ENCODE peak calls at places on chromosome 3, in ten cellular contexts. One of them, this sample, is unnamed.

GRCh38 chr3:36372534-36372935 is 7.8 kb upstream of the STAC start:
- DNase-seq in omental fat pad: no peak
- DNase-seq in SJSA1: peak; percentile 61
- DNase-seq in NCI-H1092 treated with DMSO at 0.1 percent for 48 hours: no peak
- DNase-seq in breast epithelium: no peak
- DNase-seq in body of pancreas: no peak
- DNase-seq in LHCN-M2: peak; percentile 60
- DNase-seq in AG04450: no peak
- DNase-seq in HFFc6: no peak
- DNase-seq in stimulated activated naive CD8-positive, alpha-beta T cell treated with anti-CD3 and anti-CD28 coated beads, Interleukin-15, Interleukin-2, amounts not matched to agents 100 U/mL and 50 U/mL, for 24 hours: no peak
- DNase-seq in this sample: peak; percentile 91

GRCh38 chr3:107740992-107741896 is 218.5 kb downstream of the BBX start:
- DNase-seq in omental fat pad: no peak
- DNase-seq in SJSA1: peak; percentile 8
- DNase-seq in NCI-H1092 treated with DMSO at 0.1 percent for 48 hours: peak; percentile 49
- DNase-seq in breast epithelium: no peak
- DNase-seq in body of pancreas: no peak
- DNase-seq in LHCN-M2: peak; percentile 29
- DNase-seq in AG04450: no peak
- DNase-seq in HFFc6: peak; percentile 19
- DNase-seq in stimulated activated naive CD8-positive, alpha-beta T cell treated with anti-CD3 and anti-CD28 coated beads, Interleukin-15, Interleukin-2, amounts not matched to agents 100 U/mL and 50 U/mL, for 24 hours: no peak
- DNase-seq in this sample: peak; percentile 25

GRCh38 chr3:128804017-128804816 is 75.2 kb upstream of the ACAD9 start:
- DNase-seq in omental fat pad: no peak
- DNase-seq in SJSA1: peak; percentile 27
- DNase-seq in NCI-H1092 treated with DMSO at 0.1 percent for 48 hours: no peak
- DNase-seq in breast epithelium: no peak
- DNase-seq in body of pancreas: no peak
- DNase-seq in LHCN-M2: peak; percentile 72
- DNase-seq in AG04450: no peak
- DNase-seq in HFFc6: no peak
- DNase-seq in stimulated activated naive CD8-positive, alpha-beta T cell treated with anti-CD3 and anti-CD28 coated beads, Interleukin-15, Interleukin-2, amounts not matched to agents 100 U/mL and 50 U/mL, for 24 hours: peak; percentile 59
- DNase-seq in this sample: peak; percentile 41

GRCh38 chr3:187567741-187568140 is 102.5 kb downstream of the SST start:
- DNase-seq in omental fat pad: no peak
- DNase-seq in SJSA1: peak; percentile 78
- DNase-seq in NCI-H1092 treated with DMSO at 0.1 percent for 48 hours: no peak
- DNase-seq in breast epithelium: no peak
- DNase-seq in body of pancreas: no peak
- DNase-seq in LHCN-M2: no peak
- DNase-seq in AG04450: peak; percentile 23
- DNase-seq in HFFc6: peak; percentile 68
- DNase-seq in stimulated activated naive CD8-positive, alpha-beta T cell treated with anti-CD3 and anti-CD28 coated beads, Interleukin-15, Interleukin-2, amounts not matched to agents 100 U/mL and 50 U/mL, for 24 hours: no peak
- DNase-seq in this sample: no peak

GRCh38 chr3:20648921-20649381 is 462.9 kb upstream of the SGO1 start:
- DNase-seq in omental fat pad: no peak
- DNase-seq in SJSA1: no peak
- DNase-seq in NCI-H1092 treated with DMSO at 0.1 percent for 48 hours: no peak
- DNase-seq in breast epithelium: no peak
- DNase-seq in body of pancreas: no peak
- DNase-seq in LHCN-M2: no peak
- DNase-seq in AG04450: no peak
- DNase-seq in HFFc6: peak; percentile 48
- DNase-seq in stimulated activated naive CD8-positive, alpha-beta T cell treated with anti-CD3 and anti-CD28 coated beads, Interleukin-15, Interleukin-2, amounts not matched to agents 100 U/mL and 50 U/mL, for 24 hours: no peak
- DNase-seq in this sample: no peak

GRCh38 chr3:10495003-10495402 is 10.4 kb downstream of the ATP2B2 start:
- DNase-seq in omental fat pad: no peak
- DNase-seq in SJSA1: no peak
- DNase-seq in NCI-H1092 treated with DMSO at 0.1 percent for 48 hours: no peak
- DNase-seq in breast epithelium: peak; percentile 23
- DNase-seq in body of pancreas: peak; percentile 76
- DNase-seq in LHCN-M2: peak; percentile 18
- DNase-seq in AG04450: no peak
- DNase-seq in HFFc6: peak; percentile 28
- DNase-seq in stimulated activated naive CD8-positive, alpha-beta T cell treated with anti-CD3 and anti-CD28 coated beads, Interleukin-15, Interleukin-2, amounts not matched to agents 100 U/mL and 50 U/mL, for 24 hours: no peak
- DNase-seq in this sample: peak; percentile 50

GRCh38 chr3:38738630-38739395 is 77.2 kb downstream of the SCN10A start:
- DNase-seq in omental fat pad: no peak
- DNase-seq in SJSA1: peak; percentile 35
- DNase-seq in NCI-H1092 treated with DMSO at 0.1 percent for 48 hours: peak; percentile 6
- DNase-seq in breast epithelium: no peak
- DNase-seq in body of pancreas: peak; percentile 23
- DNase-seq in LHCN-M2: peak; percentile 19
- DNase-seq in AG04450: no peak
- DNase-seq in HFFc6: peak; percentile 35
- DNase-seq in stimulated activated naive CD8-positive, alpha-beta T cell treated with anti-CD3 and anti-CD28 coated beads, Interleukin-15, Interleukin-2, amounts not matched to agents 100 U/mL and 50 U/mL, for 24 hours: peak; percentile 55
- DNase-seq in this sample: no peak

GRCh38 chr3:72892870-72893269 is 5.0 kb downstream of the GXYLT2 start:
- DNase-seq in omental fat pad: no peak
- DNase-seq in SJSA1: no peak
- DNase-seq in NCI-H1092 treated with DMSO at 0.1 percent for 48 hours: peak; percentile 74
- DNase-seq in breast epithelium: no peak
- DNase-seq in body of pancreas: no peak
- DNase-seq in LHCN-M2: no peak
- DNase-seq in AG04450: no peak
- DNase-seq in HFFc6: no peak
- DNase-seq in stimulated activated naive CD8-positive, alpha-beta T cell treated with anti-CD3 and anti-CD28 coated beads, Interleukin-15, Interleukin-2, amounts not matched to agents 100 U/mL and 50 U/mL, for 24 hours: no peak
- DNase-seq in this sample: no peak

GRCh38 chr3:179082416-179082815 is 10.8 kb upstream of the ZMAT3 start:
- DNase-seq in omental fat pad: no peak
- DNase-seq in SJSA1: no peak
- DNase-seq in NCI-H1092 treated with DMSO at 0.1 percent for 48 hours: no peak
- DNase-seq in breast epithelium: no peak
- DNase-seq in body of pancreas: no peak
- DNase-seq in LHCN-M2: peak; percentile 38
- DNase-seq in AG04450: no peak
- DNase-seq in HFFc6: peak; percentile 31
- DNase-seq in stimulated activated naive CD8-positive, alpha-beta T cell treated with anti-CD3 and anti-CD28 coated beads, Interleukin-15, Interleukin-2, amounts not matched to agents 100 U/mL and 50 U/mL, for 24 hours: no peak
- DNase-seq in this sample: no peak

GRCh38 chr3:37861540-37862051 is at the start of gene CTDSPL:
- DNase-seq in omental fat pad: no peak
- DNase-seq in SJSA1: no peak
- DNase-seq in NCI-H1092 treated with DMSO at 0.1 percent for 48 hours: no peak
- DNase-seq in breast epithelium: no peak
- DNase-seq in body of pancreas: peak; percentile 35
- DNase-seq in LHCN-M2: peak; percentile 49
- DNase-seq in AG04450: no peak
- DNase-seq in HFFc6: no peak
- DNase-seq in stimulated activated naive CD8-positive, alpha-beta T cell treated with anti-CD3 and anti-CD28 coated beads, Interleukin-15, Interleukin-2, amounts not matched to agents 100 U/mL and 50 U/mL, for 24 hours: peak; percentile 22
- DNase-seq in this sample: no peak

GRCh38 chr3:10310578-10310977 is 10.3 kb downstream of the SEC13 start:
- DNase-seq in omental fat pad: no peak
- DNase-seq in SJSA1: no peak
- DNase-seq in NCI-H1092 treated with DMSO at 0.1 percent for 48 hours: no peak
- DNase-seq in breast epithelium: no peak
- DNase-seq in body of pancreas: no peak
- DNase-seq in LHCN-M2: peak; percentile 19
- DNase-seq in AG04450: peak; percentile 61
- DNase-seq in HFFc6: peak; percentile 34
- DNase-seq in stimulated activated naive CD8-positive, alpha-beta T cell treated with anti-CD3 and anti-CD28 coated beads, Interleukin-15, Interleukin-2, amounts not matched to agents 100 U/mL and 50 U/mL, for 24 hours: no peak
- DNase-seq in this sample: no peak

GRCh38 chr3:180026997-180027396 is 9.7 kb downstream of the PEX5L start:
- DNase-seq in omental fat pad: no peak
- DNase-seq in SJSA1: no peak
- DNase-seq in NCI-H1092 treated with DMSO at 0.1 percent for 48 hours: no peak
- DNase-seq in breast epithelium: no peak
- DNase-seq in body of pancreas: no peak
- DNase-seq in LHCN-M2: no peak
- DNase-seq in AG04450: no peak
- DNase-seq in HFFc6: no peak
- DNase-seq in stimulated activated naive CD8-positive, alpha-beta T cell treated with anti-CD3 and anti-CD28 coated beads, Interleukin-15, Interleukin-2, amounts not matched to agents 100 U/mL and 50 U/mL, for 24 hours: no peak
- DNase-seq in this sample: no peak

GRCh38 chr3:111737712-111738097 is 121.4 kb upstream of the PHLDB2 start:
- DNase-seq in omental fat pad: no peak
- DNase-seq in SJSA1: peak; percentile 55
- DNase-seq in NCI-H1092 treated with DMSO at 0.1 percent for 48 hours: no peak
- DNase-seq in breast epithelium: peak; percentile 77
- DNase-seq in body of pancreas: peak; percentile 84
- DNase-seq in LHCN-M2: peak; percentile 93
- DNase-seq in AG04450: peak; percentile 92
- DNase-seq in HFFc6: peak; percentile 88
- DNase-seq in stimulated activated naive CD8-positive, alpha-beta T cell treated with anti-CD3 and anti-CD28 coated beads, Interleukin-15, Interleukin-2, amounts not matched to agents 100 U/mL and 50 U/mL, for 24 hours: no peak
- DNase-seq in this sample: no peak

GRCh38 chr3:151230644-151231043 is 27.6 kb upstream of the GPR171 start:
- DNase-seq in omental fat pad: no peak
- DNase-seq in SJSA1: no peak
- DNase-seq in NCI-H1092 treated with DMSO at 0.1 percent for 48 hours: no peak
- DNase-seq in breast epithelium: no peak
- DNase-seq in body of pancreas: no peak
- DNase-seq in LHCN-M2: no peak
- DNase-seq in AG04450: no peak
- DNase-seq in HFFc6: no peak
- DNase-seq in stimulated activated naive CD8-positive, alpha-beta T cell treated with anti-CD3 and anti-CD28 coated beads, Interleukin-15, Interleukin-2, amounts not matched to agents 100 U/mL and 50 U/mL, for 24 hours: no peak
- DNase-seq in this sample: no peak

GRCh38 chr3:196499061-196499460 is 4.5 kb downstream of the RNF168 start:
- DNase-seq in omental fat pad: no peak
- DNase-seq in SJSA1: no peak
- DNase-seq in NCI-H1092 treated with DMSO at 0.1 percent for 48 hours: no peak
- DNase-seq in breast epithelium: no peak
- DNase-seq in body of pancreas: no peak
- DNase-seq in LHCN-M2: peak; percentile 37
- DNase-seq in AG04450: no peak
- DNase-seq in HFFc6: no peak
- DNase-seq in stimulated activated naive CD8-positive, alpha-beta T cell treated with anti-CD3 and anti-CD28 coated beads, Interleukin-15, Interleukin-2, amounts not matched to agents 100 U/mL and 50 U/mL, for 24 hours: no peak
- DNase-seq in this sample: no peak

GRCh38 chr3:44439499-44440295 is 37.8 kb downstream of the ZNF445 start:
- DNase-seq in omental fat pad: peak; percentile 27
- DNase-seq in SJSA1: no peak
- DNase-seq in NCI-H1092 treated with DMSO at 0.1 percent for 48 hours: no peak
- DNase-seq in breast epithelium: peak; percentile 47
- DNase-seq in body of pancreas: peak; percentile 58
- DNase-seq in LHCN-M2: no peak
- DNase-seq in AG04450: no peak
- DNase-seq in HFFc6: no peak
- DNase-seq in stimulated activated naive CD8-positive, alpha-beta T cell treated with anti-CD3 and anti-CD28 coated beads, Interleukin-15, Interleukin-2, amounts not matched to agents 100 U/mL and 50 U/mL, for 24 hours: peak; percentile 71
- DNase-seq in this sample: peak; percentile 3

GRCh38 chr3:67048067-67048715 is 50.1 kb downstream of the KBTBD8 start:
- DNase-seq in omental fat pad: no peak
- DNase-seq in SJSA1: no peak
- DNase-seq in NCI-H1092 treated with DMSO at 0.1 percent for 48 hours: no peak
- DNase-seq in breast epithelium: no peak
- DNase-seq in body of pancreas: no peak
- DNase-seq in LHCN-M2: no peak
- DNase-seq in AG04450: no peak
- DNase-seq in HFFc6: no peak
- DNase-seq in stimulated activated naive CD8-positive, alpha-beta T cell treated with anti-CD3 and anti-CD28 coated beads, Interleukin-15, Interleukin-2, amounts not matched to agents 100 U/mL and 50 U/mL, for 24 hours: no peak
- DNase-seq in this sample: no peak

GRCh38 chr3:156256945-156257344 is 136.6 kb downstream of the KCNAB1 start:
- DNase-seq in omental fat pad: no peak
- DNase-seq in SJSA1: no peak
- DNase-seq in NCI-H1092 treated with DMSO at 0.1 percent for 48 hours: no peak
- DNase-seq in breast epithelium: no peak
- DNase-seq in body of pancreas: no peak
- DNase-seq in LHCN-M2: no peak
- DNase-seq in AG04450: no peak
- DNase-seq in HFFc6: no peak
- DNase-seq in stimulated activated naive CD8-positive, alpha-beta T cell treated with anti-CD3 and anti-CD28 coated beads, Interleukin-15, Interleukin-2, amounts not matched to agents 100 U/mL and 50 U/mL, for 24 hours: no peak
- DNase-seq in this sample: no peak

GRCh38 chr3:45940004-45940780 is 3.1 kb upstream of the CXCR6 start:
- DNase-seq in omental fat pad: no peak
- DNase-seq in SJSA1: no peak
- DNase-seq in NCI-H1092 treated with DMSO at 0.1 percent for 48 hours: no peak
- DNase-seq in breast epithelium: no peak
- DNase-seq in body of pancreas: no peak
- DNase-seq in LHCN-M2: no peak
- DNase-seq in AG04450: no peak
- DNase-seq in HFFc6: no peak
- DNase-seq in stimulated activated naive CD8-positive, alpha-beta T cell treated with anti-CD3 and anti-CD28 coated beads, Interleukin-15, Interleukin-2, amounts not matched to agents 100 U/mL and 50 U/mL, for 24 hours: no peak
- DNase-seq in this sample: no peak

GRCh38 chr3:122092460-122093165 is 37.5 kb downstream of the CD86 start:
- DNase-seq in omental fat pad: no peak
- DNase-seq in SJSA1: no peak
- DNase-seq in NCI-H1092 treated with DMSO at 0.1 percent for 48 hours: no peak
- DNase-seq in breast epithelium: no peak
- DNase-seq in body of pancreas: no peak
- DNase-seq in LHCN-M2: peak; percentile 33
- DNase-seq in AG04450: no peak
- DNase-seq in HFFc6: peak; percentile 15
- DNase-seq in stimulated activated naive CD8-positive, alpha-beta T cell treated with anti-CD3 and anti-CD28 coated beads, Interleukin-15, Interleukin-2, amounts not matched to agents 100 U/mL and 50 U/mL, for 24 hours: peak; percentile 71
- DNase-seq in this sample: no peak

GRCh38 chr3:103127116-103127630 is 692.4 kb downstream of the ZPLD1 start:
- DNase-seq in omental fat pad: no peak
- DNase-seq in SJSA1: peak; percentile 30
- DNase-seq in NCI-H1092 treated with DMSO at 0.1 percent for 48 hours: no peak
- DNase-seq in breast epithelium: no peak
- DNase-seq in body of pancreas: no peak
- DNase-seq in LHCN-M2: no peak
- DNase-seq in AG04450: no peak
- DNase-seq in HFFc6: no peak
- DNase-seq in stimulated activated naive CD8-positive, alpha-beta T cell treated with anti-CD3 and anti-CD28 coated beads, Interleukin-15, Interleukin-2, amounts not matched to agents 100 U/mL and 50 U/mL, for 24 hours: no peak
- DNase-seq in this sample: no peak

GRCh38 chr3:157065201-157065600 is 94.7 kb downstream of the CCNL1 start:
- DNase-seq in omental fat pad: no peak
- DNase-seq in SJSA1: no peak
- DNase-seq in NCI-H1092 treated with DMSO at 0.1 percent for 48 hours: no peak
- DNase-seq in breast epithelium: no peak
- DNase-seq in body of pancreas: no peak
- DNase-seq in LHCN-M2: no peak
- DNase-seq in AG04450: no peak
- DNase-seq in HFFc6: no peak
- DNase-seq in stimulated activated naive CD8-positive, alpha-beta T cell treated with anti-CD3 and anti-CD28 coated beads, Interleukin-15, Interleukin-2, amounts not matched to agents 100 U/mL and 50 U/mL, for 24 hours: no peak
- DNase-seq in this sample: no peak

GRCh38 chr3:159859424-159859823 is 129.2 kb upstream of the IL12A start:
- DNase-seq in omental fat pad: no peak
- DNase-seq in SJSA1: no peak
- DNase-seq in NCI-H1092 treated with DMSO at 0.1 percent for 48 hours: peak; percentile 24
- DNase-seq in breast epithelium: no peak
- DNase-seq in body of pancreas: no peak
- DNase-seq in LHCN-M2: no peak
- DNase-seq in AG04450: no peak
- DNase-seq in HFFc6: no peak
- DNase-seq in stimulated activated naive CD8-positive, alpha-beta T cell treated with anti-CD3 and anti-CD28 coated beads, Interleukin-15, Interleukin-2, amounts not matched to agents 100 U/mL and 50 U/mL, for 24 hours: no peak
- DNase-seq in this sample: no peak

GRCh38 chr3:3196148-3196861 is 16.8 kb upstream of the CRBN start:
- DNase-seq in omental fat pad: no peak
- DNase-seq in SJSA1: no peak
- DNase-seq in NCI-H1092 treated with DMSO at 0.1 percent for 48 hours: peak; percentile 0
- DNase-seq in breast epithelium: no peak
- DNase-seq in body of pancreas: no peak
- DNase-seq in LHCN-M2: no peak
- DNase-seq in AG04450: no peak
- DNase-seq in HFFc6: no peak
- DNase-seq in stimulated activated naive CD8-positive, alpha-beta T cell treated with anti-CD3 and anti-CD28 coated beads, Interleukin-15, Interleukin-2, amounts not matched to agents 100 U/mL and 50 U/mL, for 24 hours: no peak
- DNase-seq in this sample: no peak

GRCh38 chr3:59605318-59605717 is 555.5 kb upstream of the CFAP20DC start:
- DNase-seq in omental fat pad: no peak
- DNase-seq in SJSA1: no peak
- DNase-seq in NCI-H1092 treated with DMSO at 0.1 percent for 48 hours: peak; percentile 61
- DNase-seq in breast epithelium: no peak
- DNase-seq in body of pancreas: peak; percentile 51
- DNase-seq in LHCN-M2: no peak
- DNase-seq in AG04450: no peak
- DNase-seq in HFFc6: no peak
- DNase-seq in stimulated activated naive CD8-positive, alpha-beta T cell treated with anti-CD3 and anti-CD28 coated beads, Interleukin-15, Interleukin-2, amounts not matched to agents 100 U/mL and 50 U/mL, for 24 hours: no peak
- DNase-seq in this sample: no peak

GRCh38 chr3:16463119-16463518 is 50.4 kb downstream of the RFTN1 start:
- DNase-seq in omental fat pad: no peak
- DNase-seq in SJSA1: no peak
- DNase-seq in NCI-H1092 treated with DMSO at 0.1 percent for 48 hours: no peak
- DNase-seq in breast epithelium: no peak
- DNase-seq in body of pancreas: no peak
- DNase-seq in LHCN-M2: no peak
- DNase-seq in AG04450: no peak
- DNase-seq in HFFc6: no peak
- DNase-seq in stimulated activated naive CD8-positive, alpha-beta T cell treated with anti-CD3 and anti-CD28 coated beads, Interleukin-15, Interleukin-2, amounts not matched to agents 100 U/mL and 50 U/mL, for 24 hours: no peak
- DNase-seq in this sample: no peak

GRCh38 chr3:34178415-34178814 is 380.0 kb downstream of the PDCD6IP start:
- DNase-seq in omental fat pad: no peak
- DNase-seq in SJSA1: no peak
- DNase-seq in NCI-H1092 treated with DMSO at 0.1 percent for 48 hours: no peak
- DNase-seq in breast epithelium: no peak
- DNase-seq in body of pancreas: no peak
- DNase-seq in LHCN-M2: peak; percentile 2
- DNase-seq in AG04450: no peak
- DNase-seq in HFFc6: no peak
- DNase-seq in stimulated activated naive CD8-positive, alpha-beta T cell treated with anti-CD3 and anti-CD28 coated beads, Interleukin-15, Interleukin-2, amounts not matched to agents 100 U/mL and 50 U/mL, for 24 hours: no peak
- DNase-seq in this sample: no peak

GRCh38 chr3:165713479-165713878 is 123.7 kb downstream of the BCHE start:
- DNase-seq in omental fat pad: no peak
- DNase-seq in SJSA1: no peak
- DNase-seq in NCI-H1092 treated with DMSO at 0.1 percent for 48 hours: no peak
- DNase-seq in breast epithelium: no peak
- DNase-seq in body of pancreas: no peak
- DNase-seq in LHCN-M2: no peak
- DNase-seq in AG04450: no peak
- DNase-seq in HFFc6: no peak
- DNase-seq in stimulated activated naive CD8-positive, alpha-beta T cell treated with anti-CD3 and anti-CD28 coated beads, Interleukin-15, Interleukin-2, amounts not matched to agents 100 U/mL and 50 U/mL, for 24 hours: no peak
- DNase-seq in this sample: no peak